ENCODE peak calls at places on chromosomes 2 and 18, in five cellular contexts. Q is GM12878, C is A549, F is HCT116, B is right lobe of liver. T is an unnamed sample.

GRCh38 chr2:199431748-199432213 is 26.0 kb downstream of the SATB2 start:
- DNase-seq in Q (no peak), C (no peak), F (peak), B (no peak), T (no peak)

GRCh38 chr2:109242654-109243331 is 113.8 kb downstream of the SH3RF3 start:
- DNase-seq in Q (no peak), C (no peak), F (no peak), B (no peak), T (no peak)

GRCh38 chr2:39494784-39495251 is 57.7 kb upstream of the MAP4K3 start:
- DNase-seq in Q (peak), C (peak), F (no peak), B (no peak), T (no peak)

GRCh38 chr2:61707984-61708852 is 145.6 kb downstream of the FAM161A start:
- DNase-seq in Q (peak), C (peak), F (no peak), B (no peak), T (no peak)

GRCh38 chr2:111919794-111920608 is 21.6 kb downstream of the MERTK start:
- DNase-seq in Q (no peak), C (no peak), F (no peak), B (peak), T (no peak)

GRCh38 chr2:127293386-127293757 is 572 bp downstream of the ERCC3 start:
- DNase-seq in Q (no peak), C (peak), F (no peak), B (no peak), T (no peak)

GRCh38 chr18:63439334-63439733 is 17.1 kb upstream of the VPS4B start:
- DNase-seq in Q (no peak), C (peak), F (peak), B (no peak), T (no peak)

GRCh38 chr18:61471832-61472406 is 138.7 kb downstream of the CDH20 start:
- DNase-seq in Q (no peak), C (no peak), F (no peak), B (no peak), T (no peak)

DNA sequence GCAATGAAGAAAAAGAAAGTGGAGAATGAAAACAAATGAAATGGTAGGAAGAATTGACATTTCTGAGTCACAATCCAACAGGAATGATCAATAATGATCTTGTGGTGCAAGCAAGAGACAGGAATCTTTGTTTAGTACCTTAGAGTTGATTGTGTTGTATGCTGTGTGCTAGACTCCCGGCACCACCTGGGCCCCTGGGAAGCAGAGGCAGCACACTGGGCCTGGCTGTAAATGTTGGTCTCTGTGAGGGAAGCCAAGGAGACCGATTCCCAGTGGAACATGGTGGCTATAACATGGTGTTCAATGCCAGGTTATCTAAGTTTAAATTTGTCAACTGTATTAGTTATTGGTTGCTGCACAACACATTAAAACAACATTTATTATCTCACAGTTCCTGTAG is 9.8 kb upstream of the CWC22 start:
- DNase-seq in Q (no peak), C (no peak), F (no peak), B (no peak), T (no peak)
- H3K4me3 ChIP-seq in Q (no peak), C (no peak), F (no peak), B (no peak), T (no peak)

GRCh38 chr2:73070651-73071451 is 661 bp downstream of the SFXN5 start:
- DNase-seq in Q (peak), C (peak), F (peak), B (peak), T (peak)
- TF ChIP-seq POLR2A in Q (peak), C (peak), F (peak), B (peak), T (peak)

GRCh38 chr2:113167115-113167932 is 6.4 kb upstream of the PSD4 start:
- DNase-seq in Q (no peak), C (no peak), F (no peak), B (peak), T (no peak)

GRCh38 chr2:113164930-113165585 is 8.7 kb upstream of the PSD4 start:
- DNase-seq in Q (no peak), C (no peak), F (no peak), B (no peak), T (no peak)

GRCh38 chr2:113167962-113168340 is 5.8 kb upstream of the PSD4 start:
- DNase-seq in Q (no peak), C (no peak), F (no peak), B (no peak), T (no peak)

GRCh38 chr2:113164234-113164929 is 9.4 kb upstream of the PSD4 start:
- DNase-seq in Q (no peak), C (no peak), F (no peak), B (no peak), T (no peak)

GRCh38 chr2:113166187-113166645 is 7.6 kb upstream of the PSD4 start:
- DNase-seq in Q (no peak), C (no peak), F (no peak), B (no peak), T (no peak)
- H3K4me3 ChIP-seq in Q (no peak), C (no peak), F (no peak), B (no peak), T (no peak)

GRCh38 chr2:170163666-170164065 is 14.3 kb upstream of the MYO3B start:
- DNase-seq in Q (no peak), C (no peak), F (no peak), B (no peak), T (no peak)
- TF ChIP-seq POLR2A in Q (no peak), C (no peak), F (no peak), B (no peak), T (no peak)

GRCh38 chr2:238059505-238059904 is 1.3 kb upstream of the SCLY start:
- DNase-seq in Q (no peak), C (no peak), F (no peak), B (no peak), T (no peak)
- H3K4me3 ChIP-seq in Q (no peak), C (peak), F (peak), B (no peak), T (no peak)

GRCh38 chr2:96842600-96842999 is 1.2 kb downstream of the ANKRD23 start:
- DNase-seq in Q (no peak), C (no peak), F (no peak), B (no peak), T (no peak)
- TF ChIP-seq POLR2A in Q (no peak), C (no peak), F (no peak), B (no peak), T (no peak)

GRCh38 chr2:197705143-197705911 is at the start of gene MARS2:
- DNase-seq in Q (peak), C (peak), F (peak), B (peak), T (peak)

GRCh38 chr2:197708331-197708730 is 3.2 kb downstream of the MARS2 start:
- DNase-seq in Q (no peak), C (no peak), F (no peak), B (no peak), T (no peak)

GRCh38 chr2:197705912-197706838 is 1.0 kb downstream of the MARS2 start:
- DNase-seq in Q (no peak), C (no peak), F (no peak), B (no peak), T (no peak)

GRCh38 chr2:197707316-197708213 is 2.4 kb downstream of the MARS2 start:
- DNase-seq in Q (no peak), C (peak), F (peak), B (no peak), T (no peak)

GRCh38 chr2:197706839-197707207 is 1.7 kb downstream of the MARS2 start:
- DNase-seq in Q (no peak), C (no peak), F (no peak), B (no peak), T (no peak)
- H3K4me3 ChIP-seq in Q (peak), C (peak), F (peak), B (peak), T (peak)